ENCODE peak calls at places on chromosomes 5 and 9, in six cellular contexts. E, J, C, Y, Z and D are unnamed samples.

GRCh38 chr5:172594867-172595466 is 46.1 kb upstream of the NEURL1B start:
- DNase-seq in Y (no peak), Z (no peak), J (no peak), C (no peak), E (no peak), D (no peak)

GRCh38 chr9:104838958-104839357 is 75.0 kb downstream of the NIPSNAP3B start:
- DNase-seq in J (no peak), Z (no peak), C (no peak), Y (no peak), E (no peak), D (no peak)

GRCh38 chr5:61805101-61805500 is 473.0 kb downstream of the ZSWIM6 start:
- DNase-seq in Y (no peak), C (no peak), J (no peak), E (no peak), Z (peak; percentile 72), D (peak; percentile 11)

GRCh38 chr5:71937906-71938698 is 169.2 kb upstream of the MAP1B start:
- DNase-seq in J (peak; percentile 25), C (no peak), Y (no peak), Z (no peak), E (no peak), D (no peak)

GRCh38 chr5:172089298-172090117 is 83.1 kb upstream of the FBXW11 start:
- DNase-seq in Y (no peak), J (no peak), E (no peak), C (no peak), Z (no peak), D (no peak)

GRCh38 chr9:89956907-89957306 is 352.1 kb downstream of the GADD45G start:
- DNase-seq in Z (no peak), Y (no peak), E (no peak), C (no peak), J (no peak), D (no peak)

GRCh38 chr5:171336486-171337206 is 27.6 kb downstream of the TLX3 start:
- DNase-seq in C (peak; percentile 24), Z (peak; percentile 42), J (peak; percentile 61), Y (no peak), E (no peak), D (no peak)

GRCh38 chr9:85408494-85408893 is 333.3 kb downstream of the AGTPBP1 start:
- DNase-seq in J (no peak), C (no peak), Z (no peak), Y (no peak), E (no peak), D (no peak)

GRCh38 chr9:130356033-130356432 is 88.7 kb upstream of the ASS1 start:
- DNase-seq in E (no peak), Z (no peak), C (no peak), Y (no peak), J (no peak), D (no peak)

GRCh38 chr9:87701491-87701890 is 24.4 kb upstream of the CTSL start:
- DNase-seq in Z (no peak), C (no peak), E (no peak), Y (no peak), J (no peak), D (no peak)

GRCh38 chr9:96122756-96123155 is 179.2 kb downstream of the HSD17B3 start:
- DNase-seq in Z (peak; percentile 35), J (no peak), Y (no peak), E (no peak), C (no peak), D (no peak)